ENCODE peak calls at places on chromosomes 6 and 20, in five cellular contexts. One of them, this sample, is unnamed.

GRCh38 chr6:119280586-119281163 is 68.9 kb downstream of the MAN1A1 start:
- DNase-seq in AG09319: no peak
- DNase-seq in uterus: no peak
- DNase-seq in endothelial cell: no peak
- DNase-seq in B cell: no peak
- DNase-seq in this sample: no peak

GRCh38 chr20:3239026-3239866 is at the start of gene SLC4A11:
- DNase-seq in AG09319: peak
- DNase-seq in uterus: no peak
- DNase-seq in endothelial cell: peak
- DNase-seq in B cell: no peak
- DNase-seq in this sample: peak

GRCh38 chr6:36853325-36853724 is 14.1 kb upstream of the CPNE5 start:
- DNase-seq in AG09319: peak
- DNase-seq in uterus: peak
- DNase-seq in endothelial cell: no peak
- DNase-seq in B cell: no peak
- DNase-seq in this sample: no peak

GRCh38 chr6:170460606-170461005 is 92.5 kb downstream of the PSMB1 start:
- DNase-seq in AG09319: no peak
- DNase-seq in uterus: no peak
- DNase-seq in endothelial cell: no peak
- DNase-seq in B cell: no peak
- DNase-seq in this sample: no peak

GRCh38 chr6:32114853-32115252 is 5.7 kb upstream of the TNXB start:
- DNase-seq in AG09319: no peak
- DNase-seq in uterus: no peak
- DNase-seq in endothelial cell: no peak
- DNase-seq in B cell: no peak
- DNase-seq in this sample: no peak

GRCh38 chr6:46052479-46052878 is 36.8 kb upstream of the CLIC5 start:
- DNase-seq in AG09319: no peak
- DNase-seq in uterus: no peak
- DNase-seq in endothelial cell: no peak
- DNase-seq in B cell: no peak
- DNase-seq in this sample: no peak

GRCh38 chr20:17617212-17617867 is 47.5 kb downstream of the DSTN start:
- DNase-seq in AG09319: no peak
- DNase-seq in uterus: peak
- DNase-seq in endothelial cell: peak
- DNase-seq in B cell: peak
- DNase-seq in this sample: peak

GRCh38 chr6:137893726-137894125 is 26.7 kb downstream of the TNFAIP3 start:
- DNase-seq in AG09319: no peak
- DNase-seq in uterus: no peak
- DNase-seq in endothelial cell: no peak
- DNase-seq in B cell: no peak
- DNase-seq in this sample: no peak

GRCh38 chr6:163427498-163428254 is 13.2 kb downstream of the QKI start:
- DNase-seq in AG09319: peak
- DNase-seq in uterus: no peak
- DNase-seq in endothelial cell: no peak
- DNase-seq in B cell: no peak
- DNase-seq in this sample: no peak

GRCh38 chr6:99602519-99603420 is 3.9 kb upstream of the PRDM13 start:
- DNase-seq in AG09319: no peak
- DNase-seq in uterus: no peak
- DNase-seq in endothelial cell: no peak
- DNase-seq in B cell: no peak
- DNase-seq in this sample: no peak

GRCh38 chr6:79250559-79250958 is 16.1 kb upstream of the HMGN3 start:
- DNase-seq in AG09319: no peak
- DNase-seq in uterus: no peak
- DNase-seq in endothelial cell: no peak
- DNase-seq in B cell: no peak
- DNase-seq in this sample: no peak
- TF ChIP-seq CTCF in AG09319: no peak
- TF ChIP-seq CTCF in uterus: no peak
- TF ChIP-seq CTCF in endothelial cell: no peak
- TF ChIP-seq CTCF in B cell: no peak
- TF ChIP-seq CTCF in this sample: no peak

GRCh38 chr6:75118925-75119515 is 86.8 kb downstream of the COL12A1 start:
- DNase-seq in AG09319: no peak
- DNase-seq in uterus: no peak
- DNase-seq in endothelial cell: no peak
- DNase-seq in B cell: no peak
- DNase-seq in this sample: no peak

GRCh38 chr6:75126518-75126917 is 79.3 kb downstream of the COL12A1 start:
- DNase-seq in AG09319: no peak
- DNase-seq in uterus: no peak
- DNase-seq in endothelial cell: no peak
- DNase-seq in B cell: no peak
- DNase-seq in this sample: no peak

GRCh38 chr6:75124983-75125382 is 80.9 kb downstream of the COL12A1 start:
- DNase-seq in AG09319: no peak
- DNase-seq in uterus: no peak
- DNase-seq in endothelial cell: no peak
- DNase-seq in B cell: no peak
- DNase-seq in this sample: no peak

GRCh38 chr6:75128881-75129570 is 76.8 kb downstream of the COL12A1 start:
- DNase-seq in AG09319: peak
- DNase-seq in uterus: no peak
- DNase-seq in endothelial cell: no peak
- DNase-seq in B cell: no peak
- DNase-seq in this sample: no peak

DNA sequence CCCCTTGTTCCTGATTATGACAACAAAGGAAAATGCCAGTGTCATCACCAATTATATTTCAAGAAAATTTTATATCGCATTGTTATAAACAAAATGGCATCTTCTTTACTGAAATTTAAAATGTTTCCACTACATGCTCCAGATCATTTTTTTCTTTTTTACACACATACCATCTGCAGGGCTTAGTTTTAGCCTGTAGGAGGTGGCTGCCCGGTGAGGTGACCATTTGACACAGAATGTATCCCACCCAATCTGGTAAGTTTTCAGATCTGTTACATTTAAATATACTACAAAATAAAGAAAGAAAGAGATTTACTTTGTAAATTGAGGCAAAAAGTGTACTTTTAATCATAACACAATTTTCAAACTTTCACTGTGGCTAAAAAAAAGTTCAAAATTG is 81.8 kb downstream of the COL12A1 start:
- DNase-seq in AG09319: no peak
- DNase-seq in uterus: no peak
- DNase-seq in endothelial cell: no peak
- DNase-seq in B cell: no peak
- DNase-seq in this sample: no peak
- TF ChIP-seq CTCF in AG09319: no peak
- TF ChIP-seq CTCF in uterus: no peak
- TF ChIP-seq CTCF in endothelial cell: no peak
- TF ChIP-seq CTCF in B cell: no peak
- TF ChIP-seq CTCF in this sample: no peak

GRCh38 chr6:97819680-97820079 is 536.7 kb upstream of the MMS22L start:
- DNase-seq in AG09319: no peak
- DNase-seq in uterus: no peak
- DNase-seq in endothelial cell: no peak
- DNase-seq in B cell: no peak
- DNase-seq in this sample: no peak
- TF ChIP-seq CTCF in AG09319: no peak
- TF ChIP-seq CTCF in uterus: no peak
- TF ChIP-seq CTCF in endothelial cell: no peak
- TF ChIP-seq CTCF in B cell: no peak
- TF ChIP-seq CTCF in this sample: no peak

GRCh38 chr6:16276991-16277981 is 38.9 kb downstream of the GMPR start:
- DNase-seq in AG09319: peak
- DNase-seq in uterus: peak
- DNase-seq in endothelial cell: peak
- DNase-seq in B cell: no peak
- DNase-seq in this sample: peak
- TF ChIP-seq CTCF in AG09319: peak
- TF ChIP-seq CTCF in uterus: peak
- TF ChIP-seq CTCF in endothelial cell: peak
- TF ChIP-seq CTCF in B cell: no peak
- TF ChIP-seq CTCF in this sample: no peak

DNA sequence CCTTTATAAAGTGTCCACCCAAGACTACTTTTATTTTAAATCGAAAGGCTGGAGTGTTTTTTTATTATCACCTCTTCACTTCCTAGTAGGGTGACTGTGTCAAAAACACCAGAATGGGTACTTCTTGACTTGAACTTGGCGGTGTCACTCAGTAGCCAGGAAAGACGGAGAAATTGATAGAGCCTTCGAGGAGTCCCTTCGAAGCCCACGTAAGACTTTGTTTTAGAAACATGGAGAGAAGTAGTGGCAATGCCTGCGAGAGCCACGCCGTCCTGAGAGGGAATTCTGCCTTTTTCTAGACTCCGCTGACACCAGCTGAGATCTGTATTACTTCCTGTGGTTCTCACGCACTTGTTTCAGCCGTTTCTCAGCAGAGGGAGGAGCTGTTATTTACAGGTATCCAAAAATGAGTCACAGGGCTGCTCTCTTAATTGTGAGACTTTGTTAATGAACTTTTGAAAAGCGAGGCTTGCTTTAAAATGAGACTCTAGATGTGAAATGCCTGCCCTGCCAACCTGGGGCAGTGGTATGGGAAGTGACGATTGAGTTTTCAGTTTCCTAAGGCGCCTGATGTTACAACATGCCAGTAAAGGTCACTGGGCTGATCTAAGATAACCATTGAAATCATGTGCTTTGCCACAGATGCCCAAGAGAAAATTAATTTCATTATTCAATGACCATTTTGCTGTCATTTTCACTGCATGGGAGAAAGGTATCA is 852 bp downstream of the STX11 start:
- DNase-seq in AG09319: no peak
- DNase-seq in uterus: no peak
- DNase-seq in endothelial cell: peak
- DNase-seq in B cell: peak
- DNase-seq in this sample: peak
- TF ChIP-seq CTCF in AG09319: no peak
- TF ChIP-seq CTCF in uterus: no peak
- TF ChIP-seq CTCF in endothelial cell: no peak
- TF ChIP-seq CTCF in B cell: no peak
- TF ChIP-seq CTCF in this sample: no peak

GRCh38 chr20:43767686-43768474 is 41.1 kb upstream of the GTSF1L start:
- DNase-seq in AG09319: no peak
- DNase-seq in uterus: no peak
- DNase-seq in endothelial cell: no peak
- DNase-seq in B cell: no peak
- DNase-seq in this sample: no peak
- TF ChIP-seq CTCF in AG09319: peak
- TF ChIP-seq CTCF in uterus: no peak
- TF ChIP-seq CTCF in endothelial cell: no peak
- TF ChIP-seq CTCF in B cell: no peak
- TF ChIP-seq CTCF in this sample: no peak

GRCh38 chr6:133951881-133952814 is 876 bp upstream of the TBPL1 start:
- DNase-seq in AG09319: peak
- DNase-seq in uterus: peak
- DNase-seq in endothelial cell: peak
- DNase-seq in B cell: peak
- DNase-seq in this sample: peak
- TF ChIP-seq CTCF in AG09319: peak
- TF ChIP-seq CTCF in uterus: peak
- TF ChIP-seq CTCF in endothelial cell: peak
- TF ChIP-seq CTCF in B cell: peak
- TF ChIP-seq CTCF in this sample: no peak

GRCh38 chr6:76839505-76839904 is 623.8 kb downstream of the HTR1B start:
- DNase-seq in AG09319: no peak
- DNase-seq in uterus: no peak
- DNase-seq in endothelial cell: no peak
- DNase-seq in B cell: no peak
- DNase-seq in this sample: no peak

GRCh38 chr6:76834399-76834798 is 628.9 kb downstream of the HTR1B start:
- DNase-seq in AG09319: no peak
- DNase-seq in uterus: no peak
- DNase-seq in endothelial cell: no peak
- DNase-seq in B cell: no peak
- DNase-seq in this sample: no peak

GRCh38 chr6:76837564-76837963 is 625.7 kb downstream of the HTR1B start:
- DNase-seq in AG09319: no peak
- DNase-seq in uterus: no peak
- DNase-seq in endothelial cell: no peak
- DNase-seq in B cell: no peak
- DNase-seq in this sample: no peak

GRCh38 chr6:76835289-76835688 is 628.0 kb downstream of the HTR1B start:
- DNase-seq in AG09319: no peak
- DNase-seq in uterus: no peak
- DNase-seq in endothelial cell: no peak
- DNase-seq in B cell: no peak
- DNase-seq in this sample: no peak

DNA sequence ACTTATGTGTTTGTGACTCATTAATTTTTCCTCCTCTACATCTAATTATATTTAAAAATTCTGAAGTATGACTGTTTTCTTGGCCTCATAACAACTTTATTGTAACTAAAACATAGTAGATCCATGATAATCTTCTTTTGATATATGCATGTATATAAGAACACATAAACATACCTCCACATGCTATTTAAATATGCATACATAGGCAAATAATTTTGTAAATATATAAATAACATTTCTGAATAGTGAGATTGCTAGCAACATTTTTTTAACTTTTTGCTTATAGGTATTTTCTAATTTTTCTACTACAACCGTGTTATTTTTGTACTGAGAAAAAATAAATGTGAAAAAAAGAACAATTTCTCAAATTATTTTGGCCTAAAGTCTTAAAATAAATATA is 627.6 kb downstream of the HTR1B start:
- DNase-seq in AG09319: no peak
- DNase-seq in uterus: no peak
- DNase-seq in endothelial cell: no peak
- DNase-seq in B cell: no peak
- DNase-seq in this sample: no peak
- TF ChIP-seq CTCF in AG09319: no peak
- TF ChIP-seq CTCF in uterus: no peak
- TF ChIP-seq CTCF in endothelial cell: no peak
- TF ChIP-seq CTCF in B cell: no peak
- TF ChIP-seq CTCF in this sample: no peak

DNA sequence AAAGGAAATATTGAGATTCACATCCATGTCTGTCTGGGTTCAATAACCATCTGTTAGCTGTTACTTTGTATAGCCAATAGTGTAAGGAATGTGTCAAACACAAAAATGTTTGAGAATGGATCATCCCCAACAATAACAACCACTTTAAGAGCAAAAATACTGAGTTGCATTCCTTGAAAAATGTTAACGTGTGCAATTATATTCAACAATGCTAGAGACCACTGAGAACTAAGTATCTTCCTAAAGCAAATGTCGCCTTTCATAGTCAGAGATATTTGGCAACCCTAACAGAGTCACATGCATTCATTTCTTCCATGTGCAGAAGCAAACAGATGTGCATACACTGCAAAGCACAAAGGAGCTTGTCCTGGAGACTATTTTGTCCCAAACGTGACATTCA is 448.6 kb downstream of the GJA1 start:
- DNase-seq in AG09319: no peak
- DNase-seq in uterus: no peak
- DNase-seq in endothelial cell: no peak
- DNase-seq in B cell: no peak
- DNase-seq in this sample: no peak
- TF ChIP-seq CTCF in AG09319: no peak
- TF ChIP-seq CTCF in uterus: no peak
- TF ChIP-seq CTCF in endothelial cell: no peak
- TF ChIP-seq CTCF in B cell: no peak
- TF ChIP-seq CTCF in this sample: no peak

This sample was measured in GM13976.